ENCODE peak calls at places on chromosomes 5 and 9, in eight cellular contexts. Y, C, Q, I, D, B, R and A are unnamed samples.

GRCh38 chr5:99119326-99119725 is 190.5 kb upstream of the CHD1 start:
- DNase-seq in D (no peak), R (no peak), Q (no peak), B (no peak), I (no peak), Y (no peak), C (no peak), A (no peak)

GRCh38 chr5:175306381-175306780 is 137.6 kb downstream of the DRD1 start:
- DNase-seq in R (no peak), D (no peak), Q (no peak), Y (no peak), C (no peak), B (no peak), I (no peak), A (no peak)

GRCh38 chr5:92678576-92679105 is 902.4 kb downstream of the NR2F1-AS1 start:
- DNase-seq in I (no peak), C (peak), B (peak), Q (no peak), R (peak), D (no peak), Y (no peak), A (peak)

GRCh38 chr5:115147052-115147451 is 22.7 kb downstream of the TRIM36 start:
- DNase-seq in D (no peak), R (no peak), Y (no peak), Q (no peak), I (no peak), B (no peak), C (no peak), A (no peak)

GRCh38 chr5:97044057-97044456 is 98.4 kb downstream of the LIX1 start:
- DNase-seq in C (peak), D (peak), R (peak), B (peak), I (no peak), Y (peak), Q (no peak), A (peak)

GRCh38 chr9:114798793-114799427 is 6.9 kb downstream of the TNFSF15 start:
- DNase-seq in C (no peak), D (no peak), B (peak), R (no peak), Y (no peak), I (no peak), Q (no peak), A (no peak)

GRCh38 chr9:126915281-126915816 is 767 bp downstream of the RALGPS1 start:
- DNase-seq in Y (peak), R (peak), D (peak), B (no peak), C (peak), Q (peak), I (no peak), A (no peak)

GRCh38 chr5:125612356-125613149 is 810.7 kb upstream of the GRAMD2B start:
- DNase-seq in Y (peak), Q (no peak), R (peak), B (no peak), I (no peak), D (no peak), C (no peak), A (no peak)

GRCh38 chr5:163964650-163965049 is 459.2 kb downstream of the MAT2B start:
- DNase-seq in D (no peak), B (peak), R (no peak), C (peak), Q (no peak), Y (no peak), I (no peak), A (no peak)

GRCh38 chr5:78003914-78004313 is 227.8 kb upstream of the TBCA start:
- DNase-seq in C (peak), Q (no peak), D (no peak), I (peak), Y (no peak), R (no peak), B (no peak), A (peak)

GRCh38 chr9:121298689-121299112 is 30.7 kb downstream of the GSN start:
- DNase-seq in D (no peak), R (peak), I (no peak), C (peak), Y (peak), B (no peak), Q (no peak), A (peak)

GRCh38 chr5:152532714-152533113 is 127.6 kb upstream of the NMUR2 start:
- DNase-seq in I (peak), Y (no peak), R (no peak), D (no peak), B (peak), C (peak), Q (no peak), A (peak)

GRCh38 chr9:34493972-34494535 is 28.7 kb downstream of the ENHO start:
- DNase-seq in Q (no peak), D (peak), Y (no peak), R (peak), B (peak), C (peak), I (peak), A (peak)

GRCh38 chr9:117718085-117718484 is 13.9 kb downstream of the TLR4 start:
- DNase-seq in D (no peak), C (no peak), R (no peak), Q (no peak), Y (no peak), I (peak), B (peak), A (peak)

GRCh38 chr9:73154271-73154670 is 2.6 kb downstream of the ANXA1 start:
- DNase-seq in B (no peak), I (no peak), Q (no peak), C (no peak), Y (no peak), R (no peak), D (no peak), A (no peak)
- H3K4me3 ChIP-seq in B (peak), I (peak), Q (peak), C (no peak), Y (peak), R (no peak), D (peak), A (peak)

DNA sequence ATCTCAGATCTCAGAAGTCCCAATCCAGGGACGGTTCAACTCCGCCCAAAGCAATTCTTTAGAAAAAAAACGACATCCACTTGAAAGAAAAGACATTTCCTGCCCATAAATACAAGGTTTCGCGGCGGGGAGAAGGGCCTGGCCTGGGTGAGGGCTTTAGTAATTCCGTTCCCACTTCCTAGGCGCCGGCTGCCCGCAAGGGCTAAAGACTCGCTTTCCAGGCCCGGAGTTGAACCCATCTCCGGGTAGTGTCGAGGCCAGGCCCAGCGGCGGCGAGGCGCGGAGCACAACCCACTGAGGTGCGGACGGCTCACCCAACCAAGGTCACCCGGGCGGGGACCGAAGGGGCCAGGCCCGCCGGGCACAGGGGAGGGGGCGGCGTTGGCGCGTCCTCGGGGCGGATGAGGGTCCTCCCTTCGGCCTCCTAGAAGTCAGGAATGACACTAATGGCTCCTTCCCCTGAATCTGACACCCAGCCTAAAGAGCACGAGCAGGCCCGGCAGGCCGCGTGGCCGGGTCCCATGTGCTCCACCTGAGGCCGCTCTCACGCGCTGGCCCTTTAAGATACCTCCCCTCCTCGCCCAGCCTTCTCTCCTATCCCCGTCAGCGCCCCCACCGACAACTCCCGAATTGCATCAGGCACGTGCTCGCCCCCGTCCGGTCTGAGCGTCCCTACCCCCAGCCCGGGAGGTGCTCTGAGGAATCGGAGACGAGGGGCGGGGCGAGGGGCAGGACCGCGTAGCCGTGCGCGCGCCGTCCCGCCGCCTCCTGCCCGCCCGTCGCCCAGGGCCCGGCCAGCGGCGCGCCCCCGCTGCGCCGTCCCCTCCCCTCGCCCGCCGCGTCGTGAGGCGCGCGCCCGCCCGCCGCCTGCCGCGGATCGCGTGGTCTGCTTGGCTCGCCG is 467 bp upstream of the LARP1 start:
- DNase-seq in B (peak), Y (peak), C (peak), D (peak), I (peak), R (peak), Q (peak), A (peak)
- TF ChIP-seq CTCF in B (peak), Y (peak), C (peak), D (peak), I (peak), R (no peak), Q (peak), A (peak)

GRCh38 chr9:101269596-101270324 is 115.0 kb downstream of the BAAT start:
- DNase-seq in D (no peak), C (peak), B (no peak), Y (no peak), I (no peak), Q (no peak), R (no peak), A (no peak)
- H3K4me3 ChIP-seq in D (no peak), C (no peak), B (no peak), Y (no peak), I (no peak), Q (no peak), R (no peak), A (no peak)

DNA sequence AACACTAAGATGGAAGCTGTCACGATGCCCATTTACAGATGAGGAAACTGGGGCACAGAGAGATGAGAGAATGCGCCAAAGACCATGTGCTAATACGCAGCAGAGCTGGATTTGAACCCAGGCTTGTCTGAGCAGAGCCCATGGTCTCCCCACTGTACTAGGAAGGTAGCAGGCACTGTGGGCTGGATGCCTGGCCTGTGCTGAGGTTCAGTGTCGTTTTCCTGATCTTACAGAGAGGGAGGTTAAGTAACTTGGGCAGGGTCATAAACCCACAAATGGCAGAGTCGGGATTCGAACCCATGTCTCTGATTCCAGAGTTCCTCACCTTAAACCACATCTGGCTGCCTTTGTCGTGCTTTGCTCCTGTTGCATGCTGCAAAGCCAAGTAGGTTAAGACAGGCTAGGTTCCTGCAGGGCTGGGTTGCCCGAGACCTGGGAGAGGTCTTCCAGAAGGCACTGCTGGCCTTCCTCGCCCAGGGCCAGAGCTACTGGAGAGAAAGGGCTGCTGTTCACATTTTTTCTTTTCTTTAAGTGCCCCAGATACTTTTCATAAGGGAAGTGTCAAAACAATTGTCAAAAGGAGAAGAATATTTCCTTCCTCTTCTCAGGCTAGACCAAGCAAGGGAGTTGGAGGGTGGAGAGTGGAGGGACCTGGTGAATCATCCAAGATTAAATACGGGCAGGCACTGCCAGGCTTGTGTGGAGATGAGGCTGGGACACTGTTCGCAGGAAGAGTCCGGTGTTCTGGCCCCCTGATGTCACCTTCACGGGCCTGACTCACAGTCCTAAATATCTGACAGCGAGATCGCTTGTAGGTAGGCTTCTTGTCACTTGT is 3.2 kb downstream of the NEK6 start:
- DNase-seq in I (peak), B (peak), Q (no peak), C (no peak), Y (no peak), R (no peak), D (no peak), A (peak)
- TF ChIP-seq CTCF in I (no peak), B (no peak), Q (no peak), C (no peak), Y (no peak), R (no peak), D (no peak), A (no peak)

DNA sequence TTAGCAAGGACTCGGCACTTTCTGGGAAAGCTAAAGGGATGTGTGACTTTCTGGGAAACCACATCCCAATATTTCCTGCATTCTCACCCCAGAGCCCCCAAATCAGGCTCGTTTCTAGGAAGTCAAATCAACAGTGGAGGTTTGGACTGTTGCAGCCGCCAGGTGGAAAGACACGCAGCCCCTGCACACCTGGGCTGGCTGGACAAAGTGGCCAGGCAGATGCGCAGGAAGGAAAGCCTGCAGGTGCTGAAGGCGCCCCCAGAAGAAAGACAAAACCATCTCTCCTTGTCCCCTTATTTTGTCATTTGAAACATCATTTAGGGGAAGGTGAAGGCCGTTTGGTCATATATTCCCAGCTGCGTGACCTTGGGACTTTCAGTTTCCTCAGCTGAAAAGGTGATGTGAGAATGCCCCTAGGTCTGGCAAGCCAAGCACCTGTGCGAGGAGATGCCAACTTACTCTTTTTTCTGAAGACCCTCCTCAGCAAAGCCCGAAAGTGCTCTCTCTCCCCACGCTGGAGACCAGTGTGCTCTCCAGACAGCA is 97.9 kb upstream of the CPEB4 start:
- DNase-seq in C (no peak), B (no peak), D (no peak), Y (no peak), Q (no peak), I (no peak), R (no peak), A (no peak)
- H3K4me3 ChIP-seq in C (no peak), B (no peak), D (no peak), Y (no peak), Q (no peak), I (no peak), R (no peak), A (no peak)